ENCODE peak calls at places on chromosome 7, in ten cellular contexts. G, B, A, U, I, P, K, L, R and J are unnamed samples.

GRCh38 chr7:20152511-20152910 is 64.7 kb downstream of the MACC1 start:
- DNase-seq in G (no peak), B (no peak), A (no peak), U (no peak), I (no peak), P (no peak), K (no peak), L (no peak), R (no peak), J (no peak)

GRCh38 chr7:159197066-159197975 is 52.7 kb upstream of the VIPR2 start:
- DNase-seq in G (no peak), B (no peak), A (no peak), U (peak; percentile 20), I (peak; percentile 5), P (no peak), K (no peak), L (peak; percentile 57), R (no peak), J (no peak)

GRCh38 chr7:142300689-142301088 is 42.8 kb upstream of the PRSS58 start:
- DNase-seq in G (peak; percentile 11), B (no peak), A (no peak), U (no peak), I (peak; percentile 14), P (peak; percentile 70), K (peak; percentile 88), L (peak; percentile 47), R (no peak), J (no peak)

GRCh38 chr7:157432957-157433576 is 96.3 kb downstream of the DNAJB6 start:
- DNase-seq in G (peak; percentile 41), B (peak; percentile 27), A (peak; percentile 29), U (peak; percentile 55), I (peak; percentile 73), P (peak; percentile 76), K (peak; percentile 70), L (peak; percentile 28), R (peak; percentile 60), J (no peak)

GRCh38 chr7:72751978-72752377 is 76.0 kb downstream of the TYW1B start:
- DNase-seq in G (no peak), B (peak; percentile 20), A (no peak), U (no peak), I (no peak), P (peak; percentile 51), K (peak; percentile 49), L (no peak), R (no peak), J (no peak)

GRCh38 chr7:135714534-135715009 is 13.4 kb downstream of the SLC13A4 start:
- DNase-seq in G (peak; percentile 21), B (no peak), A (peak; percentile 36), U (no peak), I (no peak), P (peak; percentile 72), K (no peak), L (no peak), R (no peak), J (no peak)

GRCh38 chr7:85764034-85764433 is 577.2 kb upstream of the SEMA3D start:
- DNase-seq in G (no peak), B (no peak), A (no peak), U (no peak), I (no peak), P (no peak), K (no peak), L (no peak), R (no peak), J (no peak)

GRCh38 chr7:65800890-65801341 is 72.0 kb upstream of the VKORC1L1 start:
- DNase-seq in G (no peak), B (no peak), A (no peak), U (no peak), I (no peak), P (no peak), K (no peak), L (no peak), R (no peak), J (no peak)

GRCh38 chr7:2958416-2959342 is 85.0 kb downstream of the CARD11 start:
- DNase-seq in G (no peak), B (no peak), A (no peak), U (no peak), I (no peak), P (no peak), K (no peak), L (no peak), R (no peak), J (no peak)

GRCh38 chr7:157480651-157481050 is 143.8 kb downstream of the DNAJB6 start:
- DNase-seq in G (no peak), B (no peak), A (no peak), U (no peak), I (no peak), P (no peak), K (no peak), L (no peak), R (no peak), J (no peak)

GRCh38 chr7:139730746-139731612 is 46.8 kb downstream of the HIPK2 start:
- DNase-seq in G (no peak), B (no peak), A (peak; percentile 86), U (no peak), I (no peak), P (no peak), K (no peak), L (peak; percentile 54), R (peak; percentile 21), J (no peak)

GRCh38 chr7:101870361-101871062 is 53.1 kb downstream of the CUX1 start:
- DNase-seq in G (no peak), B (no peak), A (no peak), U (no peak), I (no peak), P (peak; percentile 62), K (no peak), L (no peak), R (no peak), J (no peak)

GRCh38 chr7:164882-165660 is 27.3 kb upstream of the FAM20C start:
- DNase-seq in G (no peak), B (no peak), A (no peak), U (no peak), I (no peak), P (peak; percentile 9), K (no peak), L (no peak), R (no peak), J (no peak)

GRCh38 chr7:157022681-157023588 is 12.5 kb upstream of the MNX1 start:
- DNase-seq in G (no peak), B (no peak), A (no peak), U (no peak), I (no peak), P (peak; percentile 48), K (no peak), L (no peak), R (no peak), J (no peak)

GRCh38 chr7:44631458-44632115 is 25.2 kb downstream of the OGDH start:
- DNase-seq in G (no peak), B (no peak), A (no peak), U (no peak), I (no peak), P (no peak), K (no peak), L (peak; percentile 62), R (no peak), J (no peak)

GRCh38 chr7:105841866-105842265 is 34.5 kb downstream of the ATXN7L1 start:
- DNase-seq in G (no peak), B (no peak), A (no peak), U (no peak), I (no peak), P (no peak), K (no peak), L (no peak), R (no peak), J (no peak)

GRCh38 chr7:101625076-101625914 is 3.8 kb downstream of the MYL10 start:
- DNase-seq in G (no peak), B (no peak), A (no peak), U (no peak), I (no peak), P (peak; percentile 61), K (no peak), L (no peak), R (no peak), J (no peak)

GRCh38 chr7:455110-455928 is 64.3 kb downstream of the PDGFA start:
- DNase-seq in G (peak; percentile 15), B (peak; percentile 50), A (no peak), U (no peak), I (no peak), P (no peak), K (no peak), L (no peak), R (peak; percentile 91), J (no peak)

GRCh38 chr7:54960517-54960916 is 58.3 kb upstream of the EGFR start:
- DNase-seq in G (no peak), B (no peak), A (peak; percentile 44), U (no peak), I (no peak), P (no peak), K (no peak), L (no peak), R (no peak), J (no peak)

GRCh38 chr7:39624202-39624807 is 933 bp downstream of the RALA start:
- DNase-seq in G (peak; percentile 18), B (no peak), A (peak; percentile 60), U (no peak), I (peak; percentile 10), P (peak; percentile 23), K (peak; percentile 29), L (no peak), R (peak; percentile 3), J (no peak)

GRCh38 chr7:85890244-85890811 is 703.5 kb upstream of the SEMA3D start:
- DNase-seq in G (peak; percentile 51), B (peak; percentile 9), A (peak; percentile 42), U (no peak), I (peak; percentile 44), P (peak; percentile 35), K (peak; percentile 72), L (no peak), R (peak; percentile 10), J (no peak)

GRCh38 chr7:155236386-155236785 is 61.3 kb upstream of the INSIG1 start:
- DNase-seq in G (no peak), B (no peak), A (no peak), U (no peak), I (no peak), P (no peak), K (no peak), L (no peak), R (no peak), J (no peak)

GRCh38 chr7:92614586-92615237 is 24.5 kb upstream of the FAM133B start:
- DNase-seq in G (no peak), B (no peak), A (peak; percentile 35), U (no peak), I (no peak), P (no peak), K (no peak), L (no peak), R (no peak), J (no peak)

GRCh38 chr7:27605689-27606269 is 56.9 kb downstream of the HIBADH start:
- DNase-seq in G (no peak), B (no peak), A (peak; percentile 57), U (no peak), I (peak; percentile 8), P (no peak), K (peak; percentile 68), L (no peak), R (no peak), J (no peak)

GRCh38 chr7:151375530-151376217 is 34.1 kb downstream of the NUB1 start:
- DNase-seq in G (no peak), B (no peak), A (no peak), U (no peak), I (no peak), P (no peak), K (no peak), L (no peak), R (no peak), J (no peak)

GRCh38 chr7:2526659-2527504 is 7.3 kb downstream of the LFNG start:
- DNase-seq in G (no peak), B (no peak), A (no peak), U (no peak), I (no peak), P (no peak), K (no peak), L (no peak), R (no peak), J (no peak)

GRCh38 chr7:424961-425793 is 94.5 kb downstream of the PDGFA start:
- DNase-seq in G (peak; percentile 33), B (no peak), A (peak; percentile 6), U (no peak), I (no peak), P (no peak), K (no peak), L (no peak), R (no peak), J (no peak)

GRCh38 chr7:976901-977325 is 1.6 kb upstream of the COX19 start:
- DNase-seq in G (no peak), B (no peak), A (no peak), U (no peak), I (no peak), P (no peak), K (no peak), L (no peak), R (no peak), J (no peak)